ENCODE peak calls at places on chromosomes 4 and X, in nine cellular contexts. S is IMR-90; G is A549; F is PC-3; W is CD8-positive, alpha-beta T cell; K is RWPE2; P is tibial artery; R is mammary epithelial cell; Q is transverse colon. L is an unnamed sample.

GRCh38 chr4:75629239-75629638 is 1.1 kb downstream of the CDKL2 start:
- DNase-seq in S (no peak), G (no peak), F (no peak), W (no peak), K (no peak), P (no peak), R (no peak), Q (no peak), L (no peak)

GRCh38 chrX:153474718-153475117 is 4.3 kb upstream of the HAUS7 start:
- DNase-seq in S (peak; percentile 46), G (no peak), F (peak; percentile 36), W (peak; percentile 2), K (no peak), P (peak; percentile 91), R (no peak), Q (peak; percentile 26), L (peak; percentile 18)

GRCh38 chr4:3318561-3319021 is 25.8 kb downstream of the RGS12 start:
- DNase-seq in S (no peak), G (peak; percentile 19), F (no peak), W (no peak), K (no peak), P (peak; percentile 53), R (no peak), Q (no peak), L (peak; percentile 27)

GRCh38 chr4:185011408-185011807 is 6.9 kb upstream of the HELT start:
- DNase-seq in S (no peak), G (no peak), F (peak; percentile 25), W (no peak), K (no peak), P (no peak), R (no peak), Q (no peak), L (peak; percentile 45)

GRCh38 chr4:73599182-73599581 is 21.1 kb downstream of the RASSF6 start:
- DNase-seq in S (peak; percentile 73), G (peak; percentile 91), F (peak; percentile 51), W (no peak), K (no peak), P (no peak), R (peak; percentile 96), Q (peak; percentile 80), L (no peak)

GRCh38 chr4:71251266-71251665 is 87.6 kb upstream of the SLC4A4 start:
- DNase-seq in S (peak; percentile 55), G (no peak), F (no peak), W (no peak), K (no peak), P (no peak), R (no peak), Q (no peak), L (no peak)

GRCh38 chr4:74408639-74409038 is 36.3 kb upstream of the AREG start:
- DNase-seq in S (peak; percentile 59), G (no peak), F (peak; percentile 83), W (no peak), K (peak; percentile 70), P (no peak), R (peak; percentile 96), Q (no peak), L (no peak)

GRCh38 chr4:137621056-137621455 is 88.8 kb upstream of the PCDH18 start:
- DNase-seq in S (no peak), G (no peak), F (no peak), W (no peak), K (no peak), P (no peak), R (no peak), Q (no peak), L (no peak)

GRCh38 chrX:153598541-153599191 is at the start of gene CCNQ:
- DNase-seq in S (peak; percentile 10), G (peak; percentile 32), F (peak; percentile 15), W (peak; percentile 0), K (no peak), P (no peak), R (peak; percentile 28), Q (peak; percentile 36), L (peak; percentile 18)

GRCh38 chr4:178316211-178316610 is 874.0 kb upstream of the AGA start:
- DNase-seq in S (no peak), G (no peak), F (no peak), W (no peak), K (no peak), P (no peak), R (no peak), Q (peak; percentile 35), L (no peak)

GRCh38 chr4:140637836-140638235 is 69.1 kb upstream of the UCP1 start:
- DNase-seq in S (no peak), G (peak; percentile 42), F (peak; percentile 36), W (no peak), K (no peak), P (no peak), R (no peak), Q (peak; percentile 35), L (peak; percentile 59)

GRCh38 chr4:95432466-95432865 is 116.3 kb downstream of the UNC5C start:
- DNase-seq in S (no peak), G (no peak), F (no peak), W (no peak), K (no peak), P (no peak), R (no peak), Q (no peak), L (no peak)

GRCh38 chr4:159117968-159118367 is 15.1 kb downstream of the RAPGEF2 start:
- DNase-seq in S (no peak), G (no peak), F (no peak), W (no peak), K (no peak), P (no peak), R (no peak), Q (peak; percentile 16), L (no peak)

GRCh38 chrX:1491851-1492349 is 39.2 kb upstream of the ASMTL start:
- DNase-seq in S (no peak), G (peak; percentile 68), F (peak; percentile 22), W (peak; percentile 41), K (no peak), P (no peak), R (no peak), Q (no peak), L (peak; percentile 72)

GRCh38 chr4:69907151-69907550 is 23.7 kb upstream of the CSN1S1 start:
- DNase-seq in S (peak; percentile 33), G (no peak), F (no peak), W (no peak), K (no peak), P (no peak), R (no peak), Q (no peak), L (no peak)

GRCh38 chrX:123348468-123348867 is 164.4 kb downstream of the GRIA3 start:
- DNase-seq in S (no peak), G (no peak), F (no peak), W (no peak), K (no peak), P (no peak), R (no peak), Q (no peak), L (no peak)

GRCh38 chrX:129980540-129981206 is 1.8 kb upstream of the BCORL1 start:
- DNase-seq in S (no peak), G (peak; percentile 44), F (peak; percentile 15), W (no peak), K (no peak), P (peak; percentile 82), R (no peak), Q (peak; percentile 73), L (no peak)

GRCh38 chr4:113467581-113467980 is 294.0 kb downstream of the CAMK2D start:
- DNase-seq in S (peak; percentile 68), G (no peak), F (peak; percentile 59), W (no peak), K (no peak), P (no peak), R (peak; percentile 85), Q (no peak), L (no peak)

GRCh38 chrX:21757960-21758359 is at the start of gene SMPX:
- DNase-seq in S (no peak), G (no peak), F (no peak), W (no peak), K (no peak), P (no peak), R (no peak), Q (no peak), L (no peak)
- H3K4me3 ChIP-seq in S (no peak within 1 kb of the TSS), G (no peak within 1 kb of the TSS), F (no peak within 1 kb of the TSS), W (no peak within 1 kb of the TSS), K (no peak within 1 kb of the TSS), P (peak within 1 kb of the TSS; percentile 27), R (no peak within 1 kb of the TSS), Q (no peak within 1 kb of the TSS), L (no peak within 1 kb of the TSS)

GRCh38 chr4:22999419-22999818 is 306.7 kb downstream of the GBA3 start:
- DNase-seq in S (no peak), G (peak; percentile 6), F (peak; percentile 17), W (no peak), K (no peak), P (no peak), R (no peak), Q (no peak), L (peak; percentile 2)
- TF ChIP-seq CTCF in S (no peak), G (no peak), F (peak; percentile 29), W (no peak), K (peak; percentile 30), P (no peak), R (no peak), Q (no peak), L (peak; percentile 10)

GRCh38 chr4:152684007-152684406 is 4.2 kb upstream of the TMEM154 start:
- DNase-seq in S (no peak), G (no peak), F (no peak), W (no peak), K (no peak), P (no peak), R (no peak), Q (no peak), L (no peak)

GRCh38 chr4:152682143-152682542 is 2.3 kb upstream of the TMEM154 start:
- DNase-seq in S (no peak), G (no peak), F (no peak), W (no peak), K (no peak), P (no peak), R (no peak), Q (no peak), L (no peak)

GRCh38 chr4:152679414-152680281 is at the start of gene TMEM154:
- DNase-seq in S (peak; percentile 53), G (peak; percentile 1), F (peak; percentile 67), W (peak; percentile 58), K (peak; percentile 77), P (peak; percentile 66), R (peak; percentile 97), Q (peak; percentile 74), L (peak; percentile 78)

GRCh38 chr4:152678841-152679240 is 956 bp downstream of the TMEM154 start:
- DNase-seq in S (no peak), G (no peak), F (no peak), W (no peak), K (no peak), P (no peak), R (peak; percentile 32), Q (no peak), L (no peak)

GRCh38 chr4:152680988-152681731 is 1.4 kb upstream of the TMEM154 start:
- DNase-seq in S (peak; percentile 59), G (peak; percentile 38), F (peak; percentile 72), W (no peak), K (peak; percentile 79), P (no peak), R (peak; percentile 98), Q (no peak), L (peak; percentile 90)
- H3K4me1 ChIP-seq in S (no peaks in the 10 kb centered on the region), G (peaks cover 15% of the 10 kb centered on the region), F (peaks cover 36% of the 10 kb centered on the region), W (peaks cover 12% of the 10 kb centered on the region), K (peaks cover 45% of the 10 kb centered on the region), P (peaks cover 10% of the 10 kb centered on the region), R (peaks cover 46% of the 10 kb centered on the region), Q (peaks cover 20% of the 10 kb centered on the region), L (peaks cover 28% of the 10 kb centered on the region)

DNA sequence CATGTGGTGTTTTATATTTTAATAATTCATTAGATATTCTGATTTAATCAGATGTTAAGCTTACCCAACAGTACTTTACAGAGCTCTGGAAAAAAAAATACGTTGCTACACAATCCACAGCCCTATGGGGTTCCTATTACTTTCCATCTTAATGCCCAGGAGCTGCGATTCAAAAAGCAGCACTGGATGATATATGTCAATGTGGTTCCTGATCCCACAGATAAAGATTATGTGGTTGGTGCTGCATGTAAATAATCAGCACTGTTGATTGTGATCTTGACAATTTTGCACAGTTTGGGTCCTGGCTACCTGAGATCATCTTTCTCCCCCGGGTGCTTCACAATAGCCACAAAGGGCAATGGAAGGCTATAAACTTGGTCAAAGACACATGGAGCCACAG is 72.7 kb upstream of the DCLK2 start:
- DNase-seq in S (no peak), G (no peak), F (no peak), W (no peak), K (no peak), P (no peak), R (no peak), Q (no peak), L (peak; percentile 75)
- H3K4me3 ChIP-seq in S (no peak overlapping the region), G (no peak overlapping the region), F (no peak overlapping the region), W (no peak overlapping the region), K (no peak overlapping the region), P (no peak overlapping the region), R (no peak overlapping the region), Q (no peak overlapping the region), L (no peak overlapping the region)

L was measured in A673.